ENCODE peak calls at places on chromosomes 1 and 21, in five cellular contexts. One of them, this sample, is unnamed.

GRCh38 chr1:7103322-7104052 is 318.2 kb downstream of the CAMTA1 start:
- DNase-seq in stimulated activated CD4-positive, alpha-beta T cell treated with anti-CD3 and anti-CD28 coated beads, Interleukin-4, amount 100 ng/mL, for 4 hours: no peak
- DNase-seq in stimulated activated naive CD8-positive, alpha-beta T cell treated with anti-CD3 and anti-CD28 coated beads, Interleukin-15, amount 100 ng/mL, for 72 hours: no peak
- DNase-seq in T47D: no peak
- DNase-seq in anterior cingulate cortex: no peak
- DNase-seq in this sample: no peak

GRCh38 chr1:91014475-91014874 is 7.4 kb downstream of the ZNF644 start:
- DNase-seq in T47D: no peak
- DNase-seq in stimulated activated CD4-positive, alpha-beta T cell treated with anti-CD3 and anti-CD28 coated beads, Interleukin-4, amount 100 ng/mL, for 4 hours: no peak
- DNase-seq in anterior cingulate cortex: no peak
- DNase-seq in stimulated activated naive CD8-positive, alpha-beta T cell treated with anti-CD3 and anti-CD28 coated beads, Interleukin-15, amount 100 ng/mL, for 72 hours: no peak
- DNase-seq in this sample: no peak

GRCh38 chr1:203626910-203627246 is 246 bp downstream of the ATP2B4 start:
- DNase-seq in anterior cingulate cortex: no peak
- DNase-seq in T47D: no peak
- DNase-seq in stimulated activated CD4-positive, alpha-beta T cell treated with anti-CD3 and anti-CD28 coated beads, Interleukin-4, amount 100 ng/mL, for 4 hours: no peak
- DNase-seq in stimulated activated naive CD8-positive, alpha-beta T cell treated with anti-CD3 and anti-CD28 coated beads, Interleukin-15, amount 100 ng/mL, for 72 hours: no peak
- DNase-seq in this sample: no peak

GRCh38 chr1:25616080-25616931 is at the start of gene MAN1C1:
- DNase-seq in T47D: peak
- DNase-seq in stimulated activated CD4-positive, alpha-beta T cell treated with anti-CD3 and anti-CD28 coated beads, Interleukin-4, amount 100 ng/mL, for 4 hours: peak
- DNase-seq in stimulated activated naive CD8-positive, alpha-beta T cell treated with anti-CD3 and anti-CD28 coated beads, Interleukin-15, amount 100 ng/mL, for 72 hours: peak
- DNase-seq in anterior cingulate cortex: peak
- DNase-seq in this sample: peak

GRCh38 chr1:9207086-9207485 is 27.5 kb upstream of the H6PD start:
- DNase-seq in T47D: no peak
- DNase-seq in stimulated activated CD4-positive, alpha-beta T cell treated with anti-CD3 and anti-CD28 coated beads, Interleukin-4, amount 100 ng/mL, for 4 hours: no peak
- DNase-seq in stimulated activated naive CD8-positive, alpha-beta T cell treated with anti-CD3 and anti-CD28 coated beads, Interleukin-15, amount 100 ng/mL, for 72 hours: no peak
- DNase-seq in anterior cingulate cortex: no peak
- DNase-seq in this sample: no peak

GRCh38 chr21:28018741-28019669 is 973.7 kb downstream of the LTN1 start:
- DNase-seq in T47D: no peak
- DNase-seq in stimulated activated naive CD8-positive, alpha-beta T cell treated with anti-CD3 and anti-CD28 coated beads, Interleukin-15, amount 100 ng/mL, for 72 hours: no peak
- DNase-seq in stimulated activated CD4-positive, alpha-beta T cell treated with anti-CD3 and anti-CD28 coated beads, Interleukin-4, amount 100 ng/mL, for 4 hours: no peak
- DNase-seq in anterior cingulate cortex: no peak
- DNase-seq in this sample: peak

GRCh38 chr1:1893291-1893985 is 2.6 kb upstream of the GNB1 start:
- DNase-seq in T47D: no peak
- DNase-seq in anterior cingulate cortex: no peak
- DNase-seq in stimulated activated naive CD8-positive, alpha-beta T cell treated with anti-CD3 and anti-CD28 coated beads, Interleukin-15, amount 100 ng/mL, for 72 hours: no peak
- DNase-seq in stimulated activated CD4-positive, alpha-beta T cell treated with anti-CD3 and anti-CD28 coated beads, Interleukin-4, amount 100 ng/mL, for 4 hours: no peak
- DNase-seq in this sample: no peak

GRCh38 chr1:32810358-32810757 is 6.8 kb downstream of the YARS1 start:
- DNase-seq in T47D: no peak
- DNase-seq in stimulated activated CD4-positive, alpha-beta T cell treated with anti-CD3 and anti-CD28 coated beads, Interleukin-4, amount 100 ng/mL, for 4 hours: no peak
- DNase-seq in stimulated activated naive CD8-positive, alpha-beta T cell treated with anti-CD3 and anti-CD28 coated beads, Interleukin-15, amount 100 ng/mL, for 72 hours: no peak
- DNase-seq in anterior cingulate cortex: no peak
- DNase-seq in this sample: no peak

GRCh38 chr1:106249365-106249764 is 807.1 kb upstream of the PRMT6 start:
- DNase-seq in stimulated activated naive CD8-positive, alpha-beta T cell treated with anti-CD3 and anti-CD28 coated beads, Interleukin-15, amount 100 ng/mL, for 72 hours: no peak
- DNase-seq in anterior cingulate cortex: no peak
- DNase-seq in T47D: no peak
- DNase-seq in stimulated activated CD4-positive, alpha-beta T cell treated with anti-CD3 and anti-CD28 coated beads, Interleukin-4, amount 100 ng/mL, for 4 hours: no peak
- DNase-seq in this sample: no peak

GRCh38 chr1:72412286-72412685 is 129.9 kb upstream of the NEGR1 start:
- DNase-seq in stimulated activated CD4-positive, alpha-beta T cell treated with anti-CD3 and anti-CD28 coated beads, Interleukin-4, amount 100 ng/mL, for 4 hours: no peak
- DNase-seq in stimulated activated naive CD8-positive, alpha-beta T cell treated with anti-CD3 and anti-CD28 coated beads, Interleukin-15, amount 100 ng/mL, for 72 hours: no peak
- DNase-seq in T47D: no peak
- DNase-seq in anterior cingulate cortex: no peak
- DNase-seq in this sample: no peak

GRCh38 chr1:51343624-51344023 is 13.3 kb upstream of the TTC39A start:
- DNase-seq in stimulated activated CD4-positive, alpha-beta T cell treated with anti-CD3 and anti-CD28 coated beads, Interleukin-4, amount 100 ng/mL, for 4 hours: no peak
- DNase-seq in anterior cingulate cortex: no peak
- DNase-seq in T47D: no peak
- DNase-seq in stimulated activated naive CD8-positive, alpha-beta T cell treated with anti-CD3 and anti-CD28 coated beads, Interleukin-15, amount 100 ng/mL, for 72 hours: no peak
- DNase-seq in this sample: no peak

GRCh38 chr1:77036560-77036959 is 169.3 kb downstream of the ST6GALNAC5 start:
- DNase-seq in anterior cingulate cortex: no peak
- DNase-seq in stimulated activated naive CD8-positive, alpha-beta T cell treated with anti-CD3 and anti-CD28 coated beads, Interleukin-15, amount 100 ng/mL, for 72 hours: no peak
- DNase-seq in T47D: no peak
- DNase-seq in stimulated activated CD4-positive, alpha-beta T cell treated with anti-CD3 and anti-CD28 coated beads, Interleukin-4, amount 100 ng/mL, for 4 hours: no peak
- DNase-seq in this sample: no peak

GRCh38 chr1:87399264-87399663 is 70.6 kb downstream of the LMO4 start:
- DNase-seq in stimulated activated naive CD8-positive, alpha-beta T cell treated with anti-CD3 and anti-CD28 coated beads, Interleukin-15, amount 100 ng/mL, for 72 hours: no peak
- DNase-seq in anterior cingulate cortex: no peak
- DNase-seq in T47D: no peak
- DNase-seq in stimulated activated CD4-positive, alpha-beta T cell treated with anti-CD3 and anti-CD28 coated beads, Interleukin-4, amount 100 ng/mL, for 4 hours: no peak
- DNase-seq in this sample: no peak